ENCODE peak calls at places on chromosomes 1 and 21, in seven cellular contexts. M is bronchial epithelial cell, G is A549, T is stomach, Q is astrocyte of the spinal cord, F is MM.1S, J is breast epithelium. L is an unnamed sample.

GRCh38 chr1:164781980-164782379 is 223.0 kb downstream of the PBX1 start:
- DNase-seq in M (no peak), G (no peak), T (no peak), Q (no peak), F (no peak), J (no peak), L (no peak)

GRCh38 chr1:16109571-16109970 is 36.1 kb upstream of the FAM131C start:
- DNase-seq in M (peak; percentile 79), G (no peak), T (no peak), Q (no peak), F (no peak), J (no peak), L (no peak)

GRCh38 chr21:38834725-38835124 is 29.0 kb downstream of the ETS2 start:
- DNase-seq in M (no peak), G (no peak), T (no peak), Q (no peak), F (no peak), J (no peak), L (no peak)

GRCh38 chr1:113542221-113542701 is 151.9 kb downstream of the MAGI3 start:
- DNase-seq in M (peak; percentile 94), G (peak; percentile 24), T (no peak), Q (peak; percentile 82), F (no peak), J (no peak), L (no peak)

GRCh38 chr1:182299728-182300581 is 91.6 kb downstream of the GLUL start:
- DNase-seq in M (peak; percentile 27), G (no peak), T (peak; percentile 55), Q (peak; percentile 9), F (no peak), J (no peak), L (no peak)

GRCh38 chr21:39168800-39169199 is 14.5 kb downstream of the PSMG1 start:
- DNase-seq in M (no peak), G (no peak), T (no peak), Q (no peak), F (no peak), J (no peak), L (no peak)

GRCh38 chr1:71777094-71777493 is 505.2 kb downstream of the NEGR1 start:
- DNase-seq in M (no peak), G (no peak), T (no peak), Q (no peak), F (no peak), J (no peak), L (no peak)

GRCh38 chr1:203796223-203796747 is 862 bp downstream of the ZBED6 start:
- DNase-seq in M (peak; percentile 33), G (peak; percentile 48), T (no peak), Q (peak; percentile 43), F (peak; percentile 40), J (peak; percentile 20), L (no peak)

GRCh38 chr1:23100074-23100748 is 68.4 kb downstream of the LUZP1 start:
- DNase-seq in M (peak; percentile 92), G (peak; percentile 68), T (peak; percentile 30), Q (peak; percentile 92), F (no peak), J (peak; percentile 70), L (no peak)

GRCh38 chr1:223712856-223713494 is 636 bp downstream of the CAPN2 start:
- DNase-seq in M (no peak), G (no peak), T (no peak), Q (no peak), F (no peak), J (peak; percentile 39), L (peak; percentile 57)

GRCh38 chr1:185279571-185279970 is 37.5 kb downstream of the IVNS1ABP start:
- DNase-seq in M (peak; percentile 63), G (no peak), T (no peak), Q (peak; percentile 52), F (no peak), J (no peak), L (no peak)

GRCh38 chr1:94743866-94744265 is 76.3 kb upstream of the SLC44A3 start:
- DNase-seq in M (no peak), G (no peak), T (no peak), Q (peak; percentile 74), F (no peak), J (peak; percentile 72), L (no peak)

GRCh38 chr1:228744918-228745317 is 9.6 kb downstream of the RHOU start:
- DNase-seq in M (no peak), G (no peak), T (no peak), Q (no peak), F (no peak), J (no peak), L (no peak)

GRCh38 chr1:207828485-207829158 is 76.8 kb downstream of the CD46 start:
- DNase-seq in M (peak; percentile 77), G (peak; percentile 90), T (peak; percentile 79), Q (peak; percentile 87), F (peak; percentile 87), J (peak; percentile 78), L (peak; percentile 52)

GRCh38 chr1:67748630-67749029 is 63.6 kb downstream of the GADD45A start:
- DNase-seq in M (peak; percentile 72), G (peak; percentile 59), T (no peak), Q (peak; percentile 72), F (peak; percentile 45), J (no peak), L (no peak)

GRCh38 chr1:6200188-6200809 is 904 bp upstream of the RPL22 start:
- DNase-seq in M (no peak), G (no peak), T (no peak), Q (no peak), F (no peak), J (no peak), L (no peak)

GRCh38 chr1:235013512-235013911 is 115.1 kb downstream of the TOMM20 start:
- DNase-seq in M (no peak), G (no peak), T (no peak), Q (no peak), F (no peak), J (no peak), L (no peak)

GRCh38 chr1:204842369-204842768 is 28.3 kb upstream of the NFASC start:
- DNase-seq in M (no peak), G (no peak), T (no peak), Q (no peak), F (no peak), J (no peak), L (no peak)

GRCh38 chr1:106675558-106675957 is 380.9 kb upstream of the PRMT6 start:
- DNase-seq in M (peak; percentile 38), G (no peak), T (no peak), Q (no peak), F (no peak), J (no peak), L (no peak)

GRCh38 chr1:152451254-152451653 is 37.2 kb upstream of the CRNN start:
- DNase-seq in M (no peak), G (no peak), T (no peak), Q (no peak), F (no peak), J (no peak), L (no peak)

GRCh38 chr1:6094801-6095505 is 49.3 kb downstream of the KCNAB2 start:
- DNase-seq in M (no peak), G (no peak), T (no peak), Q (no peak), F (no peak), J (no peak), L (no peak)

GRCh38 chr1:9539829-9540550 is 725 bp downstream of the SLC25A33 start:
- DNase-seq in M (peak; percentile 12), G (peak; percentile 53), T (peak; percentile 57), Q (peak; percentile 59), F (peak; percentile 33), J (no peak), L (peak; percentile 64)

GRCh38 chr1:198756470-198756869 is 117.6 kb downstream of the PTPRC start:
- DNase-seq in M (peak; percentile 36), G (peak; percentile 20), T (no peak), Q (peak; percentile 41), F (peak; percentile 31), J (no peak), L (no peak)
- TF ChIP-seq CTCF in M (no peak), G (peak; percentile 51), T (no peak), Q (peak; percentile 20), F (peak; percentile 20), J (no peak), L (no peak)

GRCh38 chr21:17044696-17045095 is 468.1 kb upstream of the CXADR start:
- DNase-seq in M (no peak), G (no peak), T (no peak), Q (no peak), F (no peak), J (no peak), L (no peak)

GRCh38 chr21:17050646-17051045 is 462.2 kb upstream of the CXADR start:
- DNase-seq in M (no peak), G (no peak), T (no peak), Q (no peak), F (no peak), J (no peak), L (no peak)

GRCh38 chr21:17048974-17049373 is 463.9 kb upstream of the CXADR start:
- DNase-seq in M (no peak), G (no peak), T (no peak), Q (no peak), F (no peak), J (no peak), L (no peak)

GRCh38 chr21:17050156-17050555 is 462.7 kb upstream of the CXADR start:
- DNase-seq in M (no peak), G (no peak), T (no peak), Q (no peak), F (no peak), J (no peak), L (no peak)

GRCh38 chr21:17045214-17045835 is 467.5 kb upstream of the CXADR start:
- DNase-seq in M (peak; percentile 33), G (peak; percentile 7), T (no peak), Q (peak; percentile 45), F (peak; percentile 17), J (no peak), L (no peak)
- TF ChIP-seq CTCF in M (peak; percentile 40), G (peak; percentile 29), T (no peak), Q (peak; percentile 51), F (peak; percentile 49), J (peak; percentile 26), L (peak; percentile 36)

GRCh38 chr1:162561037-162561615 is 396 bp upstream of the UAP1 start:
- DNase-seq in M (peak; percentile 84), G (peak; percentile 93), T (peak; percentile 99), Q (peak; percentile 99), F (peak; percentile 100), J (peak; percentile 97), L (peak; percentile 99)

GRCh38 chr1:162564762-162565218 is 3.3 kb downstream of the UAP1 start:
- DNase-seq in M (no peak), G (no peak), T (no peak), Q (no peak), F (no peak), J (no peak), L (no peak)

GRCh38 chr1:162562452-162562828 is 918 bp downstream of the UAP1 start:
- DNase-seq in M (peak; percentile 81), G (peak; percentile 18), T (no peak), Q (peak; percentile 62), F (peak; percentile 11), J (no peak), L (no peak)

GRCh38 chr1:162560303-162561036 is 1.1 kb upstream of the UAP1 start:
- DNase-seq in M (no peak), G (peak; percentile 31), T (no peak), Q (no peak), F (peak; percentile 27), J (peak; percentile 78), L (no peak)

GRCh38 chr1:162561616-162562451 is at the start of gene UAP1:
- DNase-seq in M (no peak), G (no peak), T (no peak), Q (peak; percentile 42), F (peak; percentile 50), J (no peak), L (no peak)
- TF ChIP-seq CTCF in M (peak; percentile 10), G (no peak), T (no peak), Q (no peak), F (no peak), J (no peak), L (no peak)

GRCh38 chr1:42567038-42567437 is 91.2 kb upstream of the PPIH start:
- DNase-seq in M (no peak), G (no peak), T (no peak), Q (no peak), F (no peak), J (no peak), L (no peak)
- TF ChIP-seq CTCF in M (no peak), G (no peak), T (no peak), Q (no peak), F (no peak), J (no peak), L (no peak)

L was measured in nephron progenitor cell.